ENCODE peak calls at places on chromosomes 3 and 15, in nine cellular contexts. One of them, this sample, is unnamed.

GRCh38 chr15:40051616-40052415 is 12.8 kb upstream of the SRP14 start:
- DNase-seq in B cell: no peak
- DNase-seq in heart left ventricle: no peak
- DNase-seq in T-helper 9 cell: no peak
- DNase-seq in upper lobe of right lung: no peak
- DNase-seq in amygdala: no peak
- DNase-seq in kidney: no peak
- DNase-seq in effector CD4-positive, alpha-beta T cell: no peak
- DNase-seq in left cardiac atrium: no peak
- DNase-seq in this sample: no peak

GRCh38 chr3:10288575-10288960 is 4.2 kb downstream of the GHRL start:
- DNase-seq in B cell: no peak
- DNase-seq in heart left ventricle: no peak
- DNase-seq in T-helper 9 cell: no peak
- DNase-seq in upper lobe of right lung: peak
- DNase-seq in amygdala: no peak
- DNase-seq in kidney: no peak
- DNase-seq in effector CD4-positive, alpha-beta T cell: no peak
- DNase-seq in left cardiac atrium: no peak
- DNase-seq in this sample: no peak

GRCh38 chr15:69497634-69498033 is 45.0 kb downstream of the RPLP1 start:
- DNase-seq in B cell: no peak
- DNase-seq in heart left ventricle: no peak
- DNase-seq in T-helper 9 cell: no peak
- DNase-seq in upper lobe of right lung: no peak
- DNase-seq in amygdala: no peak
- DNase-seq in kidney: no peak
- DNase-seq in effector CD4-positive, alpha-beta T cell: no peak
- DNase-seq in left cardiac atrium: no peak
- DNase-seq in this sample: no peak

GRCh38 chr3:71721721-71722157 is 3.5 kb downstream of the EIF4E3 start:
- DNase-seq in B cell: no peak
- DNase-seq in heart left ventricle: no peak
- DNase-seq in T-helper 9 cell: no peak
- DNase-seq in upper lobe of right lung: no peak
- DNase-seq in amygdala: no peak
- DNase-seq in kidney: no peak
- DNase-seq in effector CD4-positive, alpha-beta T cell: no peak
- DNase-seq in left cardiac atrium: no peak
- DNase-seq in this sample: no peak

GRCh38 chr15:64842099-64842940 is 605 bp downstream of the PLEKHO2 start:
- DNase-seq in B cell: no peak
- DNase-seq in heart left ventricle: no peak
- DNase-seq in T-helper 9 cell: no peak
- DNase-seq in upper lobe of right lung: no peak
- DNase-seq in amygdala: no peak
- DNase-seq in kidney: no peak
- DNase-seq in effector CD4-positive, alpha-beta T cell: no peak
- DNase-seq in left cardiac atrium: no peak
- DNase-seq in this sample: peak

GRCh38 chr3:67361770-67362169 is 292.6 kb downstream of the SUCLG2 start:
- DNase-seq in B cell: no peak
- DNase-seq in heart left ventricle: no peak
- DNase-seq in T-helper 9 cell: no peak
- DNase-seq in upper lobe of right lung: no peak
- DNase-seq in amygdala: no peak
- DNase-seq in kidney: no peak
- DNase-seq in effector CD4-positive, alpha-beta T cell: no peak
- DNase-seq in left cardiac atrium: no peak
- DNase-seq in this sample: no peak

GRCh38 chr15:44075535-44075934 is 119.5 kb downstream of the FRMD5 start:
- DNase-seq in B cell: no peak
- DNase-seq in heart left ventricle: no peak
- DNase-seq in T-helper 9 cell: no peak
- DNase-seq in upper lobe of right lung: no peak
- DNase-seq in amygdala: no peak
- DNase-seq in kidney: no peak
- DNase-seq in effector CD4-positive, alpha-beta T cell: no peak
- DNase-seq in left cardiac atrium: no peak
- DNase-seq in this sample: no peak

GRCh38 chr15:74441248-74441939 is 7.6 kb upstream of the SEMA7A start:
- DNase-seq in B cell: no peak
- DNase-seq in heart left ventricle: no peak
- DNase-seq in T-helper 9 cell: no peak
- DNase-seq in upper lobe of right lung: peak
- DNase-seq in amygdala: no peak
- DNase-seq in kidney: no peak
- DNase-seq in effector CD4-positive, alpha-beta T cell: no peak
- DNase-seq in left cardiac atrium: no peak
- DNase-seq in this sample: no peak

This sample was measured in A673.